ENCODE peak calls at places on chromosomes 16 and 17, in seven cellular contexts. L, I, D, K, H, M and Z are unnamed samples.

GRCh38 chr17:29699283-29699682 is 76.6 kb upstream of the CORO6 start:
- DNase-seq in M (no peak), H (no peak), D (no peak), K (no peak), L (no peak), I (no peak), Z (no peak)

GRCh38 chr16:47713225-47713595 is 252.1 kb downstream of the PHKB start:
- DNase-seq in D (peak), K (peak), H (no peak), I (no peak), L (peak), M (no peak), Z (no peak)

GRCh38 chr17:37405955-37406634 is 541 bp downstream of the ACACA start:
- DNase-seq in M (no peak), I (no peak), L (no peak), K (peak), D (no peak), H (no peak), Z (no peak)

GRCh38 chr17:36544049-36544319 is 735 bp upstream of the GGNBP2 start:
- DNase-seq in L (no peak), I (no peak), D (peak), K (peak), M (peak), H (no peak), Z (peak)

GRCh38 chr17:52027620-52028019 is 130.9 kb downstream of the CA10 start:
- DNase-seq in K (peak), I (no peak), D (peak), L (no peak), M (no peak), H (no peak), Z (no peak)

GRCh38 chr16:77600555-77600954 is 121.8 kb upstream of the NUDT7 start:
- DNase-seq in D (no peak), M (no peak), I (no peak), H (no peak), L (no peak), K (no peak), Z (no peak)

GRCh38 chr17:64534187-64534586 is 27.4 kb downstream of the CEP95 start:
- DNase-seq in K (no peak), M (no peak), H (no peak), I (no peak), D (no peak), L (no peak), Z (no peak)

GRCh38 chr17:50257574-50258224 is 16.6 kb upstream of the TMEM92 start:
- DNase-seq in D (no peak), M (no peak), I (no peak), K (no peak), L (peak), H (peak), Z (peak)

GRCh38 chr17:68516732-68517131 is 4.5 kb downstream of the PRKAR1A start:
- DNase-seq in D (no peak), I (no peak), L (no peak), M (no peak), K (no peak), H (no peak), Z (no peak)

GRCh38 chr16:29663020-29663828 is at the start of gene SPN:
- DNase-seq in L (no peak), K (no peak), D (no peak), I (no peak), H (no peak), M (no peak), Z (no peak)

GRCh38 chr16:13084331-13084730 is 182.9 kb downstream of the SHISA9 start:
- DNase-seq in I (no peak), D (no peak), K (no peak), H (no peak), L (no peak), M (no peak), Z (no peak)

GRCh38 chr16:27431773-27432599 is 30.0 kb downstream of the IL21R start:
- DNase-seq in K (peak), H (no peak), L (no peak), D (peak), M (no peak), I (no peak), Z (peak)

GRCh38 chr17:61335845-61336655 is 63.6 kb upstream of the TBX2 start:
- DNase-seq in L (peak), I (no peak), H (no peak), K (no peak), D (peak), M (no peak), Z (no peak)

GRCh38 chr17:7383742-7384488 is 3.0 kb downstream of the TNK1 start:
- DNase-seq in K (no peak), M (peak), D (no peak), I (no peak), L (peak), H (peak), Z (no peak)

GRCh38 chr17:3770471-3770870 is 30.5 kb downstream of the ITGAE start:
- DNase-seq in I (no peak), D (no peak), K (no peak), M (no peak), H (no peak), L (no peak), Z (no peak)

GRCh38 chr17:42922335-42922734 is 21.7 kb downstream of the G6PC1 start:
- DNase-seq in M (no peak), D (no peak), K (no peak), H (no peak), L (no peak), I (no peak), Z (no peak)

GRCh38 chr17:6505425-6506142 is 50.8 kb downstream of the PITPNM3 start:
- DNase-seq in L (no peak), K (no peak), I (no peak), D (peak), M (no peak), H (no peak), Z (peak)

GRCh38 chr16:78503501-78504110 is 404.2 kb downstream of the WWOX start:
- DNase-seq in H (no peak), L (peak), M (no peak), I (no peak), D (peak), K (no peak), Z (no peak)

GRCh38 chr16:15810411-15810810 is 46.4 kb downstream of the MYH11 start:
- DNase-seq in I (no peak), M (no peak), H (no peak), K (no peak), L (peak), D (no peak), Z (peak)

GRCh38 chr16:78200023-78200389 is 100.6 kb downstream of the WWOX start:
- DNase-seq in H (no peak), D (no peak), M (no peak), I (no peak), K (no peak), L (no peak), Z (no peak)

GRCh38 chr16:9911989-9912388 is 270.2 kb downstream of the GRIN2A start:
- DNase-seq in H (no peak), I (no peak), L (no peak), K (no peak), D (no peak), M (no peak), Z (no peak)

GRCh38 chr16:71499775-71500364 is 10.7 kb upstream of the ZNF19 start:
- DNase-seq in K (peak), M (peak), I (no peak), L (peak), D (peak), H (peak), Z (no peak)

GRCh38 chr17:1905190-1905919 is 75.5 kb downstream of the RPA1 start:
- DNase-seq in M (no peak), D (no peak), L (peak), I (no peak), H (peak), K (no peak), Z (no peak)

GRCh38 chr17:8125947-8126305 is 2.0 kb upstream of the HES7 start:
- DNase-seq in M (no peak), L (peak), H (peak), K (peak), I (no peak), D (peak), Z (peak)